ENCODE peak calls at places on chromosomes 5 and 9, in five cellular contexts. One of them, this sample, is unnamed.
A peak's percentile ranks its signal among the peaks of the same experiment; 100 is the strongest.

GRCh38 chr9:129697111-129697955 is 31.9 kb downstream of the PRRX2 start:
- DNase-seq in GM23338: peak; percentile 75
- DNase-seq in fibroblast of lung: peak; percentile 66
- DNase-seq in GM12878: no peak
- DNase-seq in mammary epithelial cell: no peak
- DNase-seq in this sample: no peak

GRCh38 chr5:79493596-79494343 is 20.2 kb downstream of the HOMER1 start:
- DNase-seq in mammary epithelial cell: no peak
- DNase-seq in GM23338: peak; percentile 38
- DNase-seq in GM12878: no peak
- DNase-seq in fibroblast of lung: no peak
- DNase-seq in this sample: no peak

GRCh38 chr5:173759696-173760095 is 128.5 kb upstream of the CPEB4 start:
- DNase-seq in GM12878: no peak
- DNase-seq in fibroblast of lung: no peak
- DNase-seq in mammary epithelial cell: no peak
- DNase-seq in GM23338: no peak
- DNase-seq in this sample: no peak

GRCh38 chr5:61447780-61448495 is 115.9 kb downstream of the ZSWIM6 start:
- DNase-seq in GM12878: no peak
- DNase-seq in GM23338: no peak
- DNase-seq in fibroblast of lung: no peak
- DNase-seq in mammary epithelial cell: no peak
- DNase-seq in this sample: no peak

GRCh38 chr9:132546148-132547051 is 36.0 kb upstream of the BARHL1 start:
- DNase-seq in mammary epithelial cell: no peak
- DNase-seq in GM23338: peak; percentile 82
- DNase-seq in fibroblast of lung: peak; percentile 25
- DNase-seq in GM12878: no peak
- DNase-seq in this sample: no peak

GRCh38 chr9:22103650-22104575 is 94.8 kb upstream of the CDKN2B start:
- DNase-seq in mammary epithelial cell: peak; percentile 26
- DNase-seq in GM12878: no peak
- DNase-seq in fibroblast of lung: peak; percentile 84
- DNase-seq in GM23338: no peak
- DNase-seq in this sample: no peak

GRCh38 chr5:79229357-79230174 is 6.4 kb upstream of the JMY start:
- DNase-seq in mammary epithelial cell: peak; percentile 90
- DNase-seq in GM12878: peak; percentile 69
- DNase-seq in fibroblast of lung: peak; percentile 30
- DNase-seq in GM23338: no peak
- DNase-seq in this sample: peak; percentile 40

GRCh38 chr5:139648205-139649081 is at the start of gene CXXC5:
- DNase-seq in GM12878: no peak
- DNase-seq in fibroblast of lung: peak; percentile 86
- DNase-seq in GM23338: peak; percentile 88
- DNase-seq in mammary epithelial cell: peak; percentile 80
- DNase-seq in this sample: peak; percentile 86

GRCh38 chr5:139950436-139950835 is 92.7 kb downstream of the NRG2 start:
- DNase-seq in mammary epithelial cell: no peak
- DNase-seq in GM12878: no peak
- DNase-seq in fibroblast of lung: no peak
- DNase-seq in GM23338: no peak
- DNase-seq in this sample: peak; percentile 70

GRCh38 chr9:136724772-136725171 is 12.4 kb downstream of the DIPK1B start:
- DNase-seq in GM12878: no peak
- DNase-seq in GM23338: no peak
- DNase-seq in mammary epithelial cell: no peak
- DNase-seq in fibroblast of lung: no peak
- DNase-seq in this sample: no peak

GRCh38 chr9:88922091-88922490 is 69.2 kb upstream of the S1PR3 start:
- DNase-seq in fibroblast of lung: no peak
- DNase-seq in mammary epithelial cell: no peak
- DNase-seq in GM12878: peak; percentile 13
- DNase-seq in GM23338: no peak
- DNase-seq in this sample: no peak

GRCh38 chr9:28166179-28166578 is 592.9 kb upstream of the C9orf72 start:
- DNase-seq in GM23338: no peak
- DNase-seq in GM12878: no peak
- DNase-seq in fibroblast of lung: no peak
- DNase-seq in mammary epithelial cell: peak; percentile 25
- DNase-seq in this sample: no peak

GRCh38 chr9:127847155-127847463 is 7.3 kb downstream of the ENG start:
- DNase-seq in GM12878: no peak
- DNase-seq in GM23338: no peak
- DNase-seq in fibroblast of lung: no peak
- DNase-seq in mammary epithelial cell: no peak
- DNase-seq in this sample: no peak

GRCh38 chr5:37208883-37209808 is 40.0 kb downstream of the CPLANE1 start:
- DNase-seq in mammary epithelial cell: no peak
- DNase-seq in GM23338: peak; percentile 33
- DNase-seq in fibroblast of lung: peak; percentile 39
- DNase-seq in GM12878: no peak
- DNase-seq in this sample: no peak

GRCh38 chr9:37449877-37450632 is 15.2 kb downstream of the ZBTB5 start:
- DNase-seq in mammary epithelial cell: no peak
- DNase-seq in GM12878: no peak
- DNase-seq in GM23338: no peak
- DNase-seq in fibroblast of lung: no peak
- DNase-seq in this sample: no peak

GRCh38 chr9:106859957-106860715 is 2.8 kb upstream of the ZNF462 start:
- DNase-seq in mammary epithelial cell: peak; percentile 79
- DNase-seq in GM23338: peak; percentile 90
- DNase-seq in GM12878: no peak
- DNase-seq in fibroblast of lung: peak; percentile 43
- DNase-seq in this sample: no peak

GRCh38 chr5:77697692-77698091 is 59.2 kb upstream of the OTP start:
- DNase-seq in GM23338: no peak
- DNase-seq in fibroblast of lung: no peak
- DNase-seq in GM12878: no peak
- DNase-seq in mammary epithelial cell: no peak
- DNase-seq in this sample: no peak

GRCh38 chr5:162607879-162608278 is 540.3 kb downstream of the GABRG2 start:
- DNase-seq in GM23338: peak; percentile 25
- DNase-seq in GM12878: no peak
- DNase-seq in mammary epithelial cell: no peak
- DNase-seq in fibroblast of lung: no peak
- DNase-seq in this sample: no peak

GRCh38 chr9:34954225-34954624 is 3.9 kb upstream of the PHF24 start:
- DNase-seq in mammary epithelial cell: no peak
- DNase-seq in GM23338: no peak
- DNase-seq in fibroblast of lung: no peak
- DNase-seq in GM12878: no peak
- DNase-seq in this sample: no peak

GRCh38 chr9:109064963-109065701 is 51.8 kb upstream of the CTNNAL1 start:
- DNase-seq in GM12878: no peak
- DNase-seq in mammary epithelial cell: peak; percentile 80
- DNase-seq in GM23338: no peak
- DNase-seq in fibroblast of lung: no peak
- DNase-seq in this sample: peak; percentile 35

GRCh38 chr5:61329729-61330128 is 2.3 kb upstream of the ZSWIM6 start:
- DNase-seq in mammary epithelial cell: no peak
- DNase-seq in GM12878: no peak
- DNase-seq in fibroblast of lung: peak; percentile 36
- DNase-seq in GM23338: peak; percentile 28
- DNase-seq in this sample: peak; percentile 74

GRCh38 chr9:38068616-38068865 is 486 bp downstream of the SHB start:
- DNase-seq in fibroblast of lung: peak; percentile 58
- DNase-seq in GM23338: peak; percentile 51
- DNase-seq in mammary epithelial cell: peak; percentile 57
- DNase-seq in GM12878: no peak
- DNase-seq in this sample: no peak

GRCh38 chr5:43543434-43543833 is 13.4 kb downstream of the PAIP1 start:
- DNase-seq in fibroblast of lung: no peak
- DNase-seq in GM23338: no peak
- DNase-seq in GM12878: no peak
- DNase-seq in mammary epithelial cell: no peak
- DNase-seq in this sample: no peak

GRCh38 chr5:149062371-149063016 is 368 bp downstream of the SH3TC2 start:
- DNase-seq in mammary epithelial cell: peak; percentile 97
- DNase-seq in fibroblast of lung: peak; percentile 47
- DNase-seq in GM23338: no peak
- DNase-seq in GM12878: no peak
- DNase-seq in this sample: peak; percentile 95

GRCh38 chr5:96387616-96388015 is 45.4 kb downstream of the PCSK1 start:
- DNase-seq in fibroblast of lung: peak; percentile 67
- DNase-seq in mammary epithelial cell: no peak
- DNase-seq in GM23338: no peak
- DNase-seq in GM12878: no peak
- DNase-seq in this sample: no peak

GRCh38 chr5:159091051-159091450 is 8.7 kb downstream of the EBF1 start:
- DNase-seq in fibroblast of lung: no peak
- DNase-seq in GM23338: no peak
- DNase-seq in GM12878: no peak
- DNase-seq in mammary epithelial cell: no peak
- DNase-seq in this sample: no peak

GRCh38 chr5:126677101-126677500 is 76.4 kb downstream of the PHAX start:
- DNase-seq in GM12878: no peak
- DNase-seq in fibroblast of lung: no peak
- DNase-seq in mammary epithelial cell: no peak
- DNase-seq in GM23338: no peak
- DNase-seq in this sample: no peak

GRCh38 chr5:34563951-34564705 is 92.0 kb upstream of the RAI14 start:
- DNase-seq in mammary epithelial cell: no peak
- DNase-seq in GM23338: no peak
- DNase-seq in fibroblast of lung: peak; percentile 75
- DNase-seq in GM12878: no peak
- DNase-seq in this sample: peak; percentile 77

GRCh38 chr5:79287907-79288306 is 52.0 kb downstream of the JMY start:
- DNase-seq in GM23338: no peak
- DNase-seq in mammary epithelial cell: no peak
- DNase-seq in fibroblast of lung: no peak
- DNase-seq in GM12878: no peak
- DNase-seq in this sample: no peak

GRCh38 chr9:122115176-122116035 is 22.3 kb upstream of the TTLL11 start:
- DNase-seq in fibroblast of lung: no peak
- DNase-seq in mammary epithelial cell: no peak
- DNase-seq in GM23338: no peak
- DNase-seq in GM12878: no peak
- DNase-seq in this sample: no peak

GRCh38 chr5:96657068-96657467 is 5.1 kb upstream of the CAST start:
- DNase-seq in mammary epithelial cell: peak; percentile 96
- DNase-seq in GM12878: peak; percentile 61
- DNase-seq in fibroblast of lung: peak; percentile 94
- DNase-seq in GM23338: no peak
- DNase-seq in this sample: peak; percentile 73

GRCh38 chr5:122774861-122775712 is at the start of gene SNX2:
- DNase-seq in mammary epithelial cell: peak; percentile 78
- DNase-seq in GM12878: no peak
- DNase-seq in fibroblast of lung: peak; percentile 85
- DNase-seq in GM23338: peak; percentile 96
- DNase-seq in this sample: peak; percentile 65

GRCh38 chr5:56908942-56909293 is 478 bp upstream of the SETD9 start:
- DNase-seq in fibroblast of lung: peak; percentile 9
- DNase-seq in mammary epithelial cell: peak; percentile 2
- DNase-seq in GM23338: no peak
- DNase-seq in GM12878: no peak
- DNase-seq in this sample: no peak

GRCh38 chr5:5116953-5117352 is 23.2 kb upstream of the ADAMTS16 start:
- DNase-seq in mammary epithelial cell: no peak
- DNase-seq in GM12878: no peak
- DNase-seq in GM23338: no peak
- DNase-seq in fibroblast of lung: no peak
- DNase-seq in this sample: no peak
- H4K20me1 ChIP-seq in mammary epithelial cell: no peaks in the 10 kb centered on the region
- H4K20me1 ChIP-seq in GM12878: no peaks in the 10 kb centered on the region
- H4K20me1 ChIP-seq in GM23338: no peaks in the 10 kb centered on the region
- H4K20me1 ChIP-seq in fibroblast of lung: no peaks in the 10 kb centered on the region
- H4K20me1 ChIP-seq in this sample: no peaks in the 10 kb centered on the region

DNA sequence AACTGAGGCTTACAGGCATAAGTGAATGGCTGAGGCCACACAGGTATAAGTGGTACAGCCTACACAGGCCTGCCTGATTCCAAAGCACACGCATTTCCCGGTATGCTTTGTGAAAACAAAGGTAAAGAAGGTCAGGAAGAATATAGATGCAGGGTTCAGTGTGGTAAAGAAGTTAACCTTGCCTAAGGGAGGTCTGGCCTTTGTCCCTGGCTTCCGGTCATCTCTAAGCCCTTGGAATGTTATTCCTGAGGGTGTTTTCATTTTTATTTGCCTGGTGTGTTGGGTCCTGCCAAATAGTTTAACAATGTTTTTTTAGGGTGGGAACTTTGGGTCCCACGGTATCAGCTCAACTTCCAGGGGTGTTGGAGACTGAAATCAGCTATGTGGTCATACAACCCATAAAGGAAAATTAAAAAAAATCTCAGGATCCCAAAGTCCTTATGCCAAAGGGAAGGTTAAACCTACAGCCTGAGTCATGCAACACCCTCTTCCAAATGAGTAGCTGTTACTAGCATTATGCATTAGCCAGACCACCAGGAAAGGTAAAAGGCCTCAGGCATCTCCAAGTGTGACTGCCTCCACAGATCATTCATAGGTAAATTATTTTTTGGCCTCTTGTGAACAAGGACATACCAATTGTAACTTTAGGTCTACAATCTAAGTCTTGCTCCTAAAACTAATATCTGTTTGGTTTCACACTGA is 124.6 kb downstream of the ATP10B start:
- DNase-seq in GM23338: no peak
- DNase-seq in mammary epithelial cell: no peak
- DNase-seq in fibroblast of lung: no peak
- DNase-seq in GM12878: no peak
- DNase-seq in this sample: no peak
- H3K27ac ChIP-seq in GM23338: peak overlapping the region; percentile 41
- H3K27ac ChIP-seq in mammary epithelial cell: no peak overlapping the region
- H3K27ac ChIP-seq in fibroblast of lung: no peak overlapping the region
- H3K27ac ChIP-seq in GM12878: no peak overlapping the region
- H3K27ac ChIP-seq in this sample: no peak overlapping the region

DNA sequence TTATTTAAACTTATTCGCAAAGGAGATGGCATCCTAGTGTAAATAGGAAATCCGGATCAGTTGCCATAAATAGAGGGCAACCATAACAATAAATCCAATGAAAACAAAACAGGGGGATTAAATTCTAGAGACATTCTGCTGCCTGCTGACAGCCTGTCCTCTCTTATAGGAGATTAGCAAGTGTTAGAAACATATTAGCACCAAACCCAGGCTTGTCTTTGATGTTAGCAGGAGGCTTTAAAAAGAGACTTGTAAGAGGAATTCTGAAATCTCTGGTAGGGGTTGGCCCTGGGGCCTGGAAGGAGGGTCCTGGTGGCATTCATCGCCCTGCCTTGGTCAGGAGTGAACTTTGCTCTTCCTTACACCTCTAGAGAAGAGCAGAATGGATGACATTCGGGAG is 21.6 kb downstream of the NDST1 start:
- DNase-seq in mammary epithelial cell: no peak
- DNase-seq in fibroblast of lung: no peak
- DNase-seq in GM12878: no peak
- DNase-seq in GM23338: no peak
- DNase-seq in this sample: no peak
- H4K20me1 ChIP-seq in mammary epithelial cell: peaks cover 4% of the 10 kb centered on the region
- H4K20me1 ChIP-seq in fibroblast of lung: no peaks in the 10 kb centered on the region
- H4K20me1 ChIP-seq in GM12878: no peaks in the 10 kb centered on the region
- H4K20me1 ChIP-seq in GM23338: peaks cover 36% of the 10 kb centered on the region
- H4K20me1 ChIP-seq in this sample: peaks cover 25% of the 10 kb centered on the region

DNA sequence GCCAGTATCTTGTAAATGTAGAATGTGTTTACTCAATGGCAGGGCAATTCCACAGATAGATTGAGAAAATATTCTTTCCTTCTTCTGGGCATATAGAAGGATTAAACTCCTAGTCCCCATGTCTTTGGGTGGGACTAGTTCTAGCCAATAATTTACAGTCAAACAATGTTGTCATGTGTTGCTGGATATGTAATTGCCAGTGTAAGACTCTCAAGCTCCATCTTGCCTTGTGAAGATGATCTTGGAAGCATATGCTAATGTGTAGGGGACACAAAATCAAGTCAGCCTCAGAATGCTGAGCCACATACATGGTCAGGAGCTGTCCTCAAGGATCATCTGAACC is 386.9 kb downstream of the CETN3 start:
- DNase-seq in GM23338: no peak
- DNase-seq in fibroblast of lung: no peak
- DNase-seq in GM12878: no peak
- DNase-seq in mammary epithelial cell: no peak
- DNase-seq in this sample: no peak
- H3K27ac ChIP-seq in GM23338: no peak overlapping the region
- H3K27ac ChIP-seq in fibroblast of lung: no peak overlapping the region
- H3K27ac ChIP-seq in GM12878: no peak overlapping the region
- H3K27ac ChIP-seq in mammary epithelial cell: no peak overlapping the region
- H3K27ac ChIP-seq in this sample: no peak overlapping the region

This sample was measured in PC-9.